ENCODE peak calls at places on chromosomes 7 and 10, in ten cellular contexts. A is NCI-H82; C is activated naive CD8-positive, alpha-beta T cell treated with anti-CD3 and anti-CD28 coated beads for 36 hours; Q is GM04504; B is EH; T is fibroblast of villous mesenchyme; H is germinal center; V is fibroblast of the aortic adventitia; M is nephron progenitor cell; K is transverse colon. N is an unnamed sample.

GRCh38 chr10:27482984-27483956 is 20.8 kb upstream of the RAB18 start:
- DNase-seq in K (no peak), Q (no peak), A (peak; percentile 32), B (peak; percentile 22), C (no peak), M (no peak), V (peak; percentile 21), H (no peak), T (peak; percentile 3), N (peak; percentile 44)

GRCh38 chr7:79933144-79933543 is 201.5 kb upstream of the GNAI1 start:
- DNase-seq in H (no peak), C (no peak), B (peak; percentile 68), T (peak; percentile 67), Q (no peak), K (no peak), V (peak; percentile 98), M (no peak), A (no peak), N (no peak)

GRCh38 chr7:114630186-114630824 is 215.7 kb downstream of the FOXP2 start:
- DNase-seq in K (no peak), Q (no peak), B (no peak), C (no peak), H (no peak), T (no peak), M (no peak), A (no peak), V (no peak), N (no peak)

GRCh38 chr10:130492266-130492934 is 356.2 kb downstream of the GLRX3 start:
- DNase-seq in Q (no peak), V (no peak), H (no peak), B (no peak), K (no peak), T (no peak), C (no peak), A (no peak), M (no peak), N (no peak)

GRCh38 chr10:101094113-101094512 is 32.3 kb downstream of the KAZALD1 start:
- DNase-seq in B (no peak), C (no peak), T (no peak), Q (no peak), A (no peak), K (no peak), M (no peak), H (no peak), V (no peak), N (no peak)

GRCh38 chr7:193538-194256 is 1.3 kb downstream of the FAM20C start:
- DNase-seq in Q (no peak), K (no peak), A (no peak), T (peak; percentile 18), V (peak; percentile 15), H (no peak), B (peak; percentile 23), C (no peak), M (peak; percentile 23), N (no peak)

GRCh38 chr10:128927389-128927788 is 539.7 kb upstream of the MGMT start:
- DNase-seq in K (no peak), V (no peak), A (no peak), C (no peak), T (no peak), Q (no peak), M (no peak), B (no peak), H (no peak), N (no peak)

GRCh38 chr10:3473271-3473670 is 300.7 kb upstream of the PITRM1 start:
- DNase-seq in H (no peak), T (no peak), A (no peak), V (no peak), B (no peak), C (no peak), M (no peak), Q (no peak), K (no peak), N (no peak)

GRCh38 chr10:71782917-71783490 is 9.7 kb upstream of the VSIR start:
- DNase-seq in V (no peak), A (no peak), M (no peak), K (no peak), H (no peak), B (no peak), C (no peak), Q (no peak), T (no peak), N (no peak)

GRCh38 chr7:150323682-150324365 is 479 bp upstream of the ACTR3C start:
- DNase-seq in K (no peak), A (peak; percentile 61), V (no peak), C (no peak), Q (no peak), B (no peak), M (no peak), H (no peak), T (no peak), N (no peak)

N was measured in Caco-2.